ENCODE peak calls at places on chromosomes 2 and 18, in five cellular contexts. N, A, Z, I and O are unnamed samples.

GRCh38 chr18:75036941-75037516 is 171.9 kb downstream of the PTGR3 start:
- DNase-seq in N (no peak), Z (peak), I (no peak), A (no peak), O (peak)

GRCh38 chr2:67451086-67451832 is 54.1 kb downstream of the ETAA1 start:
- DNase-seq in N (peak), A (peak), Z (peak), I (peak), O (peak)

GRCh38 chr2:11103984-11104793 is 51.1 kb upstream of the SLC66A3 start:
- DNase-seq in A (no peak), Z (no peak), I (no peak), N (no peak), O (no peak)

GRCh38 chr2:129802290-129802689 is 177.2 kb upstream of the RAB6C start:
- DNase-seq in N (no peak), Z (no peak), A (no peak), I (no peak), O (no peak)

GRCh38 chr2:241014224-241014623 is 15.8 kb downstream of the SNED1 start:
- DNase-seq in I (peak), Z (no peak), N (no peak), A (no peak), O (no peak)

GRCh38 chr2:97718942-97719341 is 5.6 kb downstream of the ZAP70 start:
- DNase-seq in N (no peak), Z (no peak), I (no peak), A (no peak), O (no peak)

GRCh38 chr2:106160786-106161261 is 33.3 kb downstream of the UXS1 start:
- DNase-seq in Z (no peak), N (no peak), I (no peak), A (no peak), O (no peak)

GRCh38 chr2:50613161-50613560 is 418.8 kb downstream of the NRXN1 start:
- DNase-seq in A (no peak), Z (no peak), I (no peak), N (no peak), O (peak)

GRCh38 chr2:119255760-119256573 is 32.3 kb downstream of the STEAP3 start:
- DNase-seq in I (no peak), A (peak), N (peak), Z (peak), O (peak)

GRCh38 chr18:32289480-32290075 is 99.7 kb downstream of the MEP1B start:
- DNase-seq in N (peak), I (peak), A (peak), Z (no peak), O (peak)

GRCh38 chr2:30708491-30709290 is 98.6 kb downstream of the CAPN13 start:
- DNase-seq in Z (no peak), A (peak), I (peak), N (no peak), O (peak)

GRCh38 chr18:7349181-7349837 is 118.4 kb downstream of the LRRC30 start:
- DNase-seq in N (no peak), A (no peak), I (no peak), Z (no peak), O (peak)

GRCh38 chr2:230575640-230576324 is 136.9 kb upstream of the CAB39 start:
- DNase-seq in A (no peak), N (no peak), I (no peak), Z (no peak), O (no peak)

GRCh38 chr2:226256237-226256636 is 543.4 kb downstream of the IRS1 start:
- DNase-seq in A (peak), Z (peak), N (no peak), I (no peak), O (peak)

GRCh38 chr2:171553858-171554257 is 31.6 kb downstream of the CYBRD1 start:
- DNase-seq in N (peak), Z (no peak), I (no peak), A (peak), O (no peak)

GRCh38 chr2:155810411-155810810 is 522.1 kb downstream of the NR4A2 start:
- DNase-seq in Z (no peak), I (no peak), N (no peak), A (no peak), O (no peak)

GRCh38 chr2:155815275-155815674 is 517.2 kb downstream of the NR4A2 start:
- DNase-seq in A (no peak), N (no peak), I (no peak), Z (no peak), O (no peak)

GRCh38 chr2:155815851-155816250 is 516.7 kb downstream of the NR4A2 start:
- DNase-seq in N (peak), I (no peak), A (peak), Z (no peak), O (peak)
- TF ChIP-seq CTCF in N (peak), I (no peak), A (no peak), Z (no peak), O (peak)

GRCh38 chr2:148926291-148926961 is 51.4 kb downstream of the KIF5C start:
- DNase-seq in A (peak), I (no peak), Z (no peak), N (peak), O (peak)
- TF ChIP-seq CTCF in A (peak), I (no peak), Z (peak), N (peak), O (peak)

DNA sequence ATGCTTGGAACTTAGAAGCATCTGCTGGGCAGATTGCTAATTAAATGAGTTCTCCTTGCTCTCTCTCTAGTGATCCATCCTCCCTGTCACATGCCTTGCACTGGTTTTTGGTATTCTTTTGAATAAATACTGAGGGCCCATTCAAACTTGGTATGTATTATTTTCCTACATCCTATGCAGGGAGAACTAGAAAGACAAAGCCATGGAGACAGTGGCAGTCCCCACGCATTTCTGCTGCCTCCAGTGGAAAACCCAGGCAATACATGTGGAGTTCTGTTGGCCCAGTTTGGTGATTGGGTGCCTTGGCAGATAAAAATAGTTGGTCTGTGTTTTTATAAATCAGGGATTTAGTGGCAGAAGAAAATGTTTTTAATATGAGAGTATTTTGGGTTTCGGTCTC is 68.7 kb downstream of the DIS3L2 start:
- DNase-seq in A (peak), N (no peak), I (no peak), Z (no peak), O (no peak)
- TF ChIP-seq CTCF in A (no peak), N (peak), I (no peak), Z (peak), O (peak)

GRCh38 chr18:48669180-48669675 is 130.4 kb downstream of the CTIF start:
- DNase-seq in I (no peak), Z (no peak), N (no peak), A (no peak), O (no peak)

GRCh38 chr18:48666613-48667012 is 127.8 kb downstream of the CTIF start:
- DNase-seq in A (no peak), N (no peak), I (no peak), Z (no peak), O (no peak)

GRCh38 chr18:48668466-48669179 is 129.8 kb downstream of the CTIF start:
- DNase-seq in Z (no peak), N (no peak), A (no peak), I (no peak), O (no peak)

GRCh38 chr18:48665654-48666053 is 126.8 kb downstream of the CTIF start:
- DNase-seq in A (no peak), N (no peak), Z (no peak), I (no peak), O (no peak)

DNA sequence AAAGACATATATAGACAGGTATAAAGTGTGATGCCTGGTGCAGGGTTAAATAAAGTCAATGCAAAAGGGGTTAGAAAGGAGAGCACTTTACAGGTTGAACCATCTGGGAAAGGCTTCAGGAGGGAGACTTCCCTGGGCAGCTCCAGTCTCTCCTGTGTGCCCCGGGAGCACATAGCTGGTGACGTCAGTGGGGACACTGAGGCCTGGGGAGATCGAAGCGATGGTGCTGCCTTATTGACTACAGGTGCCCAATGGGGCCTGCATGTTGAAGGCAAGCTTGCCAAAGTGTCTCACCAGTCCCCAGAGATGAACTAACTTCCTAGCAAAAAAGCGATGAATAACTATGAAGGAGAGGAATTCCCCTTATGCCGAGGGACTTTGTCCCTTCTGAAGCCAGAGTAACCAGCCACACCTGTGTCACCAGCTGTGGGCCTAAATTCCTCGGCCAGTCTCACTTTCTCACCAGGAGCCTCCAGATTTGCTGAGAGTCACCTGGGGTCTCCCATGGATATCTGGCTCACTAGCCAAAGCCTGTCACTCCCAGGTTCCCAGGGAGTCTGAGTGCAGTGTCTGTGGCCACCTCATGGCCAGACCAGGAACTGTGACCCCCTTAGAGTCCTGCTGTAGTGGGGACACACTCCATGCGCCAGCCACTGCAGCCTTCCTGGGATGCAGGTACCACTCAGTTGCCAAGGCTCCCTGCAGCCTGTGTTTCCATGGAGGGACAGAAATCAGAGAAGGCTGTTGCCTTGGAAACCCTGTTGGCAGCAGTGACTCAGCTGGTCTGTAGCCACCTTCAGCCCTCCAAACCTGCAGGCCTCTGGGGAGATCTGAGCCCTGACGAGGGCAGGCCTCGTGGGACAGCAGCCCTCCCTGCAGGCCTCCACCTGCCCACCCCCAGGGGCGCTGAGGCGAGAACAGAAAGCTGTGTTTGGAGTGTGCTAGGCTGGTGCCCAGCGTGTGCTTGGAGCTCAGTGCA is 128.7 kb downstream of the CTIF start:
- DNase-seq in N (peak), A (peak), I (no peak), Z (no peak), O (no peak)
- TF ChIP-seq CTCF in N (peak), A (peak), I (no peak), Z (peak), O (peak)

DNA sequence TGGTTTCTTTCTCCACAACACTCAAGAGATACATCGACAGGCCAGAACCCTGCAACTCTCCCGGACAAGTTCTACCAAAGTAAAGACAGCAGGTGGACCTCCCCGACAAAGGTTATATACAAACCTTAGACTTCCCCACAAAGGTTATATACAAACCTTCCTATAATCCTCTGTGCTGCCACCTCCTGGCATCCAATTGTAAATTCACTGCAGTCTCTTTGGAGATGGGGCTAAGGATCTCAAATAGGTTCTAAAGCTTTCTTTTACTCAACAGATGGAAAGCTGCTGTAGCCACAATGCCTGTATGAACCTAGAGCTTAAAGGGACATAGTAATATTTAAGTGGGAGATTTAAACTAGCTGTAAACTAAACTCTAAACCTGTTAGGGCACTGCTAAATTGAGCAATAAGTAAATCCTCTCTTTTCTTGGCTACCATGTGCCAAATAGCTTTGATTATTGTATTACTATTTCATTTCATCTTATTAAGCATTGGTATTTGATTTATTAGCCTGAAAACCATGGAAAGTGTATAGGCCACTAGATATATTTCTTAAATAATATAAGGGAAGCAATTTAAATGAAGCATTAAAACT is 9.8 kb upstream of the MREG start:
- DNase-seq in Z (no peak), A (peak), N (peak), I (no peak), O (peak)
- TF ChIP-seq CTCF in Z (peak), A (peak), N (peak), I (no peak), O (peak)